ENCODE peak calls at places on chromosomes 16 and 17, in nine cellular contexts. E is AG04450, N is tibial nerve, C is IMR-90, F is CD14-positive monocyte, W is prostate gland, K is H9, Q is colonic mucosa, D is AG10803. O is an unnamed sample.

GRCh38 chr17:27495460-27495859 is 39.2 kb downstream of the KSR1 start:
- DNase-seq in E (no peak), N (no peak), C (no peak), F (no peak), W (no peak), K (no peak), Q (no peak), D (no peak), O (no peak)

GRCh38 chr17:14331982-14332298 is 31.1 kb downstream of the HS3ST3B1 start:
- DNase-seq in E (no peak), N (no peak), C (no peak), F (no peak), W (no peak), K (no peak), Q (no peak), D (no peak), O (no peak)

GRCh38 chr16:57513371-57514102 is 22.8 kb downstream of the CCDC102A start:
- DNase-seq in E (no peak), N (no peak), C (no peak), F (no peak), W (no peak), K (no peak), Q (peak; percentile 58), D (no peak), O (no peak)

GRCh38 chr17:6546069-6546718 is 10.2 kb downstream of the PITPNM3 start:
- DNase-seq in E (no peak), N (no peak), C (peak; percentile 67), F (no peak), W (no peak), K (no peak), Q (no peak), D (peak; percentile 69), O (no peak)

GRCh38 chr16:11743308-11744074 is 834 bp upstream of the TXNDC11 start:
- DNase-seq in E (no peak), N (peak; percentile 30), C (peak; percentile 49), F (peak; percentile 98), W (no peak), K (no peak), Q (peak; percentile 45), D (peak; percentile 74), O (no peak)

GRCh38 chr17:18259621-18260331 is 686 bp upstream of the MIEF2 start:
- DNase-seq in E (no peak), N (no peak), C (peak; percentile 20), F (no peak), W (no peak), K (no peak), Q (no peak), D (peak; percentile 55), O (no peak)

GRCh38 chr17:59038734-59039133 is 67.9 kb downstream of the TRIM37 start:
- DNase-seq in E (peak; percentile 34), N (no peak), C (peak; percentile 88), F (no peak), W (no peak), K (no peak), Q (no peak), D (peak; percentile 23), O (no peak)

GRCh38 chr17:40548491-40548981 is 16.7 kb downstream of the CCR7 start:
- DNase-seq in E (no peak), N (no peak), C (no peak), F (no peak), W (no peak), K (peak; percentile 25), Q (peak; percentile 13), D (no peak), O (no peak)

GRCh38 chr17:58691701-58692238 is at the start of gene TEX14:
- DNase-seq in E (no peak), N (no peak), C (no peak), F (no peak), W (no peak), K (peak; percentile 34), Q (no peak), D (no peak), O (peak; percentile 45)

GRCh38 chr17:3689262-3690093 is 6.5 kb downstream of the P2RX5 start:
- DNase-seq in E (no peak), N (no peak), C (no peak), F (no peak), W (no peak), K (no peak), Q (no peak), D (no peak), O (no peak)

GRCh38 chr16:28212532-28212873 is 738 bp upstream of the XPO6 start:
- DNase-seq in E (no peak), N (no peak), C (peak; percentile 26), F (no peak), W (no peak), K (peak; percentile 53), Q (no peak), D (peak; percentile 26), O (no peak)

GRCh38 chr16:11452746-11453344 is 107.6 kb downstream of the RMI2 start:
- DNase-seq in E (no peak), N (no peak), C (no peak), F (no peak), W (no peak), K (no peak), Q (no peak), D (no peak), O (no peak)

GRCh38 chr16:8885674-8886592 is 3.8 kb downstream of the LITAFD start:
- DNase-seq in E (no peak), N (no peak), C (peak; percentile 51), F (no peak), W (no peak), K (no peak), Q (no peak), D (no peak), O (no peak)

GRCh38 chr17:63998721-63999679 is 849 bp downstream of the PRR29 start:
- DNase-seq in E (no peak), N (no peak), C (no peak), F (peak; percentile 38), W (no peak), K (peak; percentile 59), Q (no peak), D (no peak), O (no peak)

GRCh38 chr17:74528491-74529199 is 2.6 kb downstream of the CD300LB start:
- DNase-seq in E (no peak), N (no peak), C (no peak), F (peak; percentile 95), W (no peak), K (peak; percentile 14), Q (peak; percentile 20), D (no peak), O (no peak)

GRCh38 chr16:16882766-16883165 is 503.8 kb downstream of the NPIPA7 start:
- DNase-seq in E (no peak), N (no peak), C (no peak), F (no peak), W (no peak), K (no peak), Q (no peak), D (no peak), O (no peak)

GRCh38 chr16:16879567-16880251 is 500.8 kb downstream of the NPIPA7 start:
- DNase-seq in E (no peak), N (no peak), C (no peak), F (no peak), W (no peak), K (no peak), Q (no peak), D (no peak), O (no peak)

GRCh38 chr16:16884451-16884850 is 505.5 kb downstream of the NPIPA7 start:
- DNase-seq in E (no peak), N (no peak), C (no peak), F (no peak), W (no peak), K (no peak), Q (no peak), D (no peak), O (no peak)

GRCh38 chr16:16877061-16877460 is 498.1 kb downstream of the NPIPA7 start:
- DNase-seq in E (no peak), N (no peak), C (no peak), F (no peak), W (no peak), K (no peak), Q (no peak), D (no peak), O (no peak)

DNA sequence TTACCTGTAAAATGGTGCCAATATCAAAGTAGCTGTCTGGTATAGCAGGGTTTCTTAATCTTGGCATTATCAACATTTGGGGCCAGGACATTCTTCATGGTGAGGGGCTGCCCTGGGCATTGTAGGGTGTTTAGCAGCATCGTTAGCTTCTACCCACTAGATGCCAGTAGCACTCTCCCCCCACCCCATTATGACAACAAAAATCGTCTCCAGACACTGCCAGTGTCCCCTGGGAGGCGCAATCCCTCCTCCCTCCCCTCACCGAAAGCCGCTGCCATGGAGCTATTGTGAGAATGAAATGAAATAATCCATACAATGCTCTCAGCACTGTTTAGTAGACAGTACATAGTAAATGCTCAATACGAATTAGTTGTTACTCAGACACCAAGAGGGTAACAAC is 502.8 kb downstream of the NPIPA7 start:
- DNase-seq in E (no peak), N (no peak), C (no peak), F (no peak), W (no peak), K (no peak), Q (no peak), D (no peak), O (no peak)
- TF ChIP-seq CTCF in E (no peak), N (no peak), C (no peak), F (no peak), W (no peak), K (no peak), Q (no peak), D (no peak), O (no peak)

GRCh38 chr17:16199093-16199492 is 16.2 kb downstream of the NCOR1 start:
- DNase-seq in E (no peak), N (no peak), C (peak; percentile 4), F (no peak), W (no peak), K (no peak), Q (no peak), D (no peak), O (no peak)
- TF ChIP-seq CTCF in E (no peak), N (no peak), C (no peak), F (no peak), W (no peak), K (no peak), Q (no peak), D (no peak), O (no peak)

DNA sequence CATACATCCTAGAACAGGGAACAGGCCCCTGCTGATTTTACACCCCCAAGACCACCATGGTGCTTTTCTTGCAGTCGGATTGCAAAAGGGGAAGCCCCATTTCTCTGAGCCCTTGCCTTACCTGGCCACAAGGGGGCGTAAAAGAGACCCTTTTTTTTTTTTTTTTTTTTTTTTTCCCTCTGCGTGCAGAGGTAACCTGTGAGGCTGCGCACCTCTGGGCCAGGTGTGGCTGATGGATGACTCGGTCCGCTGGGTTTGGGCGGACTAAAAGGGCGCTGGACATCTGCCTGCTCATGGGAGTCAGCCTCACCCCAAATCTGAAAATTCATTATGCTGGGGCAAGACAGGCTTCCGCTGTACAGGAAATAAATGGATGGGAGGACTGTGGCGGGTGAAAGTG is 281.0 kb downstream of the CBLN1 start:
- DNase-seq in E (no peak), N (no peak), C (no peak), F (no peak), W (no peak), K (peak; percentile 55), Q (no peak), D (no peak), O (no peak)
- TF ChIP-seq CTCF in E (peak; percentile 31), N (no peak), C (peak; percentile 17), F (peak; percentile 37), W (peak; percentile 46), K (peak; percentile 79), Q (peak; percentile 40), D (peak; percentile 31), O (peak; percentile 45)

GRCh38 chr16:88561485-88562369 is 8.5 kb upstream of the ZC3H18 start:
- DNase-seq in E (peak; percentile 13), N (no peak), C (peak; percentile 43), F (no peak), W (peak; percentile 19), K (peak; percentile 56), Q (peak; percentile 37), D (peak; percentile 48), O (no peak)
- TF ChIP-seq CTCF in E (peak; percentile 71), N (peak; percentile 78), C (peak; percentile 81), F (peak; percentile 65), W (peak; percentile 49), K (peak; percentile 69), Q (peak; percentile 31), D (peak; percentile 67), O (peak; percentile 64)